ENCODE peak calls at places on chromosomes 3 and 15, in ten cellular contexts. One of them, this sample, is unnamed. For H3K4me1, the result is how much of the 10 kb centered on the place peaks cover.

GRCh38 chr3:153163349-153164008 is 1.5 kb downstream of the RAP2B start:
- DNase-seq in uterus: no peak
- DNase-seq in Peyer's patch: no peak
- DNase-seq in aorta: no peak
- DNase-seq in HAP-1: no peak
- DNase-seq in CD4-positive, alpha-beta memory T cell: peak
- DNase-seq in heart right ventricle: peak
- DNase-seq in spleen: no peak
- DNase-seq in transverse colon: no peak
- DNase-seq in colonic mucosa: no peak
- DNase-seq in this sample: peak

GRCh38 chr3:71195492-71195891 is 388.0 kb downstream of the FOXP1 start:
- DNase-seq in Peyer's patch: no peak
- DNase-seq in heart right ventricle: no peak
- DNase-seq in CD4-positive, alpha-beta memory T cell: no peak
- DNase-seq in HAP-1: peak
- DNase-seq in spleen: no peak
- DNase-seq in transverse colon: no peak
- DNase-seq in uterus: no peak
- DNase-seq in aorta: no peak
- DNase-seq in colonic mucosa: no peak
- DNase-seq in this sample: no peak

GRCh38 chr15:60568301-60568742 is 89.4 kb upstream of the ICE2 start:
- DNase-seq in Peyer's patch: peak
- DNase-seq in uterus: no peak
- DNase-seq in heart right ventricle: no peak
- DNase-seq in CD4-positive, alpha-beta memory T cell: peak
- DNase-seq in HAP-1: no peak
- DNase-seq in spleen: no peak
- DNase-seq in transverse colon: peak
- DNase-seq in aorta: no peak
- DNase-seq in colonic mucosa: no peak
- DNase-seq in this sample: no peak

GRCh38 chr15:48936666-48937065 is 27.1 kb downstream of the SHC4 start:
- DNase-seq in uterus: no peak
- DNase-seq in transverse colon: no peak
- DNase-seq in HAP-1: no peak
- DNase-seq in Peyer's patch: no peak
- DNase-seq in spleen: no peak
- DNase-seq in CD4-positive, alpha-beta memory T cell: no peak
- DNase-seq in aorta: no peak
- DNase-seq in colonic mucosa: no peak
- DNase-seq in heart right ventricle: no peak
- DNase-seq in this sample: no peak

GRCh38 chr3:69370156-69370944 is 15.5 kb downstream of the FRMD4B start:
- DNase-seq in spleen: peak
- DNase-seq in CD4-positive, alpha-beta memory T cell: no peak
- DNase-seq in transverse colon: peak
- DNase-seq in Peyer's patch: peak
- DNase-seq in uterus: no peak
- DNase-seq in HAP-1: no peak
- DNase-seq in colonic mucosa: peak
- DNase-seq in heart right ventricle: peak
- DNase-seq in aorta: peak
- DNase-seq in this sample: peak

GRCh38 chr3:122886951-122887350 is 92.1 kb downstream of the SLC49A4 start:
- DNase-seq in transverse colon: no peak
- DNase-seq in spleen: no peak
- DNase-seq in HAP-1: no peak
- DNase-seq in uterus: no peak
- DNase-seq in aorta: no peak
- DNase-seq in CD4-positive, alpha-beta memory T cell: no peak
- DNase-seq in Peyer's patch: no peak
- DNase-seq in colonic mucosa: no peak
- DNase-seq in heart right ventricle: no peak
- DNase-seq in this sample: no peak

GRCh38 chr3:190522621-190523222 is 8.8 kb downstream of the IL1RAP start:
- DNase-seq in transverse colon: no peak
- DNase-seq in uterus: no peak
- DNase-seq in CD4-positive, alpha-beta memory T cell: no peak
- DNase-seq in Peyer's patch: no peak
- DNase-seq in spleen: no peak
- DNase-seq in colonic mucosa: no peak
- DNase-seq in aorta: no peak
- DNase-seq in heart right ventricle: no peak
- DNase-seq in HAP-1: no peak
- DNase-seq in this sample: no peak

GRCh38 chr3:23202921-23203650 is at the start of gene UBE2E2:
- DNase-seq in HAP-1: peak
- DNase-seq in aorta: peak
- DNase-seq in uterus: peak
- DNase-seq in colonic mucosa: peak
- DNase-seq in transverse colon: peak
- DNase-seq in CD4-positive, alpha-beta memory T cell: peak
- DNase-seq in Peyer's patch: peak
- DNase-seq in heart right ventricle: peak
- DNase-seq in spleen: peak
- DNase-seq in this sample: peak

GRCh38 chr3:49721165-49721860 is 1.8 kb upstream of the AMIGO3 start:
- DNase-seq in spleen: no peak
- DNase-seq in aorta: peak
- DNase-seq in transverse colon: no peak
- DNase-seq in HAP-1: no peak
- DNase-seq in colonic mucosa: no peak
- DNase-seq in heart right ventricle: no peak
- DNase-seq in Peyer's patch: no peak
- DNase-seq in CD4-positive, alpha-beta memory T cell: no peak
- DNase-seq in uterus: no peak
- DNase-seq in this sample: no peak

GRCh38 chr3:49719214-49719884 is at the start of gene AMIGO3:
- DNase-seq in heart right ventricle: peak
- DNase-seq in Peyer's patch: peak
- DNase-seq in spleen: peak
- DNase-seq in HAP-1: peak
- DNase-seq in transverse colon: peak
- DNase-seq in CD4-positive, alpha-beta memory T cell: peak
- DNase-seq in colonic mucosa: peak
- DNase-seq in uterus: peak
- DNase-seq in aorta: peak
- DNase-seq in this sample: peak

GRCh38 chr3:49718419-49719213 is 868 bp downstream of the AMIGO3 start:
- DNase-seq in aorta: no peak
- DNase-seq in transverse colon: no peak
- DNase-seq in colonic mucosa: no peak
- DNase-seq in spleen: peak
- DNase-seq in Peyer's patch: no peak
- DNase-seq in uterus: no peak
- DNase-seq in heart right ventricle: no peak
- DNase-seq in HAP-1: no peak
- DNase-seq in CD4-positive, alpha-beta memory T cell: no peak
- DNase-seq in this sample: no peak

GRCh38 chr3:49721861-49722781 is 1.6 kb downstream of the GMPPB start:
- DNase-seq in transverse colon: no peak
- DNase-seq in heart right ventricle: no peak
- DNase-seq in colonic mucosa: no peak
- DNase-seq in uterus: peak
- DNase-seq in HAP-1: no peak
- DNase-seq in aorta: peak
- DNase-seq in Peyer's patch: no peak
- DNase-seq in spleen: peak
- DNase-seq in CD4-positive, alpha-beta memory T cell: no peak
- DNase-seq in this sample: no peak

DNA sequence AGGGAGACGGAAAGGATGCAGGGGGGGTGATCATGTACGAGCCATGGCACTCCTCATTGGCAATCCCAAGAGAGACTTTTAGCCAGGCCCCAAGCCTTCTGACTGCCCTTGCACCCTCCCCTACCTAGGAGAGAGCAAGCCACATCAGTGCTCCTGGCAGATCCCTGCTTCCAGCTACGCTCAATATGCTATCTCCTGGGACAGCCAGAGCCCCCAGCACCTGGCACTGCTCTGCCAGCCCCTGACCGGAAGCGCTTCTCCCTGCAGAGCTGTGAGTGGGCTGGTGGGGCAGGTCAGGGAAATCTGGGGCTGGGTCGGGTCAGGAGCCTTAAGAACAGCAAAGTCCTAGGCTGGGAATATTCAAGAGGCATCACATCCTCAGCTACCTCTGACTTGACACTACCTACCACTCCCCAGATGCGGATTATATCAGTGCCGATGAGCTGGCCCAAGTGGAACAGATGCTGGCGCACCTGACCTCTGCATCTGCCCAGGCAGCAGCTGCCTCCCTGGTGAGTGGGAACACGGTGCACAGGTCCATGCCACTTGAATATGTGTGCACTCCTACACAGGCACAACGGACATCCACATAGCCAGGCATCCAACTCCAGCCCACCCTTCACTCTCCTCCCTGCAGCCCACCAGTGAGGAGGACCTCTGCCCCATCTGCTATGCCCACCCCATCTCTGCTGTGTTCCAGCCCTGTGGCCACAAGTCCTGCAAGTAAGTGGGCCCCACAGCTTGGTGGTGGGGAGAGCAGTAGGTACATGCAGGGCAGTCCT is 1.1 kb upstream of the AMIGO3 start:
- DNase-seq in spleen: peak
- DNase-seq in CD4-positive, alpha-beta memory T cell: no peak
- DNase-seq in heart right ventricle: no peak
- DNase-seq in Peyer's patch: no peak
- DNase-seq in colonic mucosa: no peak
- DNase-seq in aorta: no peak
- DNase-seq in HAP-1: no peak
- DNase-seq in transverse colon: no peak
- DNase-seq in uterus: no peak
- DNase-seq in this sample: no peak
- H3K4me1 ChIP-seq in spleen: half or more
- H3K4me1 ChIP-seq in CD4-positive, alpha-beta memory T cell: under half
- H3K4me1 ChIP-seq in heart right ventricle: half or more
- H3K4me1 ChIP-seq in Peyer's patch: half or more
- H3K4me1 ChIP-seq in colonic mucosa: under half
- H3K4me1 ChIP-seq in aorta: under half
- H3K4me1 ChIP-seq in HAP-1: under half
- H3K4me1 ChIP-seq in transverse colon: under half
- H3K4me1 ChIP-seq in uterus: under half
- H3K4me1 ChIP-seq in this sample: under half

GRCh38 chr3:59257506-59257905 is 207.7 kb upstream of the CFAP20DC start:
- DNase-seq in transverse colon: no peak
- DNase-seq in Peyer's patch: no peak
- DNase-seq in HAP-1: no peak
- DNase-seq in spleen: no peak
- DNase-seq in heart right ventricle: no peak
- DNase-seq in CD4-positive, alpha-beta memory T cell: no peak
- DNase-seq in colonic mucosa: no peak
- DNase-seq in uterus: no peak
- DNase-seq in aorta: no peak
- DNase-seq in this sample: no peak
- H3K4me1 ChIP-seq in transverse colon: under half
- H3K4me1 ChIP-seq in Peyer's patch: under half
- H3K4me1 ChIP-seq in HAP-1: under half
- H3K4me1 ChIP-seq in spleen: under half
- H3K4me1 ChIP-seq in heart right ventricle: under half
- H3K4me1 ChIP-seq in CD4-positive, alpha-beta memory T cell: under half
- H3K4me1 ChIP-seq in colonic mucosa: under half
- H3K4me1 ChIP-seq in uterus: under half
- H3K4me1 ChIP-seq in aorta: under half
- H3K4me1 ChIP-seq in this sample: under half

GRCh38 chr3:129173206-129173605 is 10.5 kb downstream of the CNBP start:
- DNase-seq in CD4-positive, alpha-beta memory T cell: no peak
- DNase-seq in HAP-1: no peak
- DNase-seq in spleen: no peak
- DNase-seq in Peyer's patch: no peak
- DNase-seq in transverse colon: no peak
- DNase-seq in heart right ventricle: no peak
- DNase-seq in uterus: no peak
- DNase-seq in aorta: no peak
- DNase-seq in colonic mucosa: no peak
- DNase-seq in this sample: no peak

GRCh38 chr3:129176051-129176450 is 7.6 kb downstream of the CNBP start:
- DNase-seq in Peyer's patch: no peak
- DNase-seq in spleen: no peak
- DNase-seq in colonic mucosa: no peak
- DNase-seq in aorta: no peak
- DNase-seq in transverse colon: no peak
- DNase-seq in heart right ventricle: no peak
- DNase-seq in HAP-1: no peak
- DNase-seq in CD4-positive, alpha-beta memory T cell: no peak
- DNase-seq in uterus: no peak
- DNase-seq in this sample: no peak

DNA sequence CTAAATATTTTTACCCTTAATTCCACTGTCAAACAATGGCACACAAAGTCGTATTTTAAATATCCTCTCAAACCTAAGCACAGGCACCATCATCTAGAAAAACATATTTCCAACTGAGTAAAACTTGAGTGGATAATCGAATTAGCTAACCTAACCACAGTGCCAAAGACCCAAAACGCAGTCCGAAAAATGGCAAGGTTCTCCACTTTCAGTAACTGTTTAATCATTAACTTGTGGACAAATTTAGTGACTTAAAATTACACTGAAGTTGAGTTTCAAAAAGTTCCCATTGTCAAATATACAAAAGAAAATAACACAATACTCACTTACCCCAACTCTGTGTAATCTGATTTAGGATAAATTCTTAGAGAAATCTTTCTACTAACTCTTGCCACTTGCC is 10.0 kb downstream of the CNBP start:
- DNase-seq in CD4-positive, alpha-beta memory T cell: no peak
- DNase-seq in transverse colon: no peak
- DNase-seq in aorta: no peak
- DNase-seq in uterus: no peak
- DNase-seq in spleen: no peak
- DNase-seq in colonic mucosa: no peak
- DNase-seq in HAP-1: no peak
- DNase-seq in heart right ventricle: no peak
- DNase-seq in Peyer's patch: no peak
- DNase-seq in this sample: no peak
- H3K4me1 ChIP-seq in CD4-positive, alpha-beta memory T cell: half or more
- H3K4me1 ChIP-seq in transverse colon: under half
- H3K4me1 ChIP-seq in aorta: under half
- H3K4me1 ChIP-seq in uterus: under half
- H3K4me1 ChIP-seq in spleen: half or more
- H3K4me1 ChIP-seq in colonic mucosa: under half
- H3K4me1 ChIP-seq in HAP-1: under half
- H3K4me1 ChIP-seq in heart right ventricle: half or more
- H3K4me1 ChIP-seq in Peyer's patch: half or more
- H3K4me1 ChIP-seq in this sample: under half

GRCh38 chr15:45795487-45796069 is 160.7 kb downstream of the SQOR start:
- DNase-seq in uterus: no peak
- DNase-seq in CD4-positive, alpha-beta memory T cell: no peak
- DNase-seq in colonic mucosa: peak
- DNase-seq in Peyer's patch: no peak
- DNase-seq in aorta: no peak
- DNase-seq in heart right ventricle: peak
- DNase-seq in transverse colon: peak
- DNase-seq in spleen: no peak
- DNase-seq in HAP-1: peak
- DNase-seq in this sample: peak
- H3K4me1 ChIP-seq in uterus: under half
- H3K4me1 ChIP-seq in CD4-positive, alpha-beta memory T cell: under half
- H3K4me1 ChIP-seq in colonic mucosa: under half
- H3K4me1 ChIP-seq in Peyer's patch: under half
- H3K4me1 ChIP-seq in aorta: under half
- H3K4me1 ChIP-seq in heart right ventricle: under half
- H3K4me1 ChIP-seq in transverse colon: under half
- H3K4me1 ChIP-seq in spleen: under half
- H3K4me1 ChIP-seq in HAP-1: under half
- H3K4me1 ChIP-seq in this sample: under half

This sample was measured in lung.